ENCODE peak calls at places on chromosome 16, in seven cellular contexts. One of them, this sample, is unnamed.

GRCh38 chr16:89821438-89822187 is 5.2 kb upstream of the FANCA start:
- DNase-seq in body of pancreas: no peak
- DNase-seq in iPS DF 19.7: no peak
- DNase-seq in left cardiac atrium: no peak
- DNase-seq in central memory CD4-positive, alpha-beta T cell: no peak
- DNase-seq in activated naive CD4-positive, alpha-beta T cell treated with anti-CD3 and anti-CD28 coated beads, Interleukin-2, amount 50 U/mL, for 72 hours: no peak
- DNase-seq in tibial nerve: no peak
- DNase-seq in this sample: peak; percentile 83

GRCh38 chr16:13343981-13344380 is 442.6 kb downstream of the SHISA9 start:
- DNase-seq in body of pancreas: no peak
- DNase-seq in iPS DF 19.7: no peak
- DNase-seq in left cardiac atrium: no peak
- DNase-seq in central memory CD4-positive, alpha-beta T cell: no peak
- DNase-seq in activated naive CD4-positive, alpha-beta T cell treated with anti-CD3 and anti-CD28 coated beads, Interleukin-2, amount 50 U/mL, for 72 hours: no peak
- DNase-seq in tibial nerve: no peak
- DNase-seq in this sample: no peak

GRCh38 chr16:81457326-81458133 is 12.9 kb downstream of the CMIP start:
- DNase-seq in body of pancreas: peak; percentile 35
- DNase-seq in iPS DF 19.7: no peak
- DNase-seq in left cardiac atrium: no peak
- DNase-seq in central memory CD4-positive, alpha-beta T cell: no peak
- DNase-seq in activated naive CD4-positive, alpha-beta T cell treated with anti-CD3 and anti-CD28 coated beads, Interleukin-2, amount 50 U/mL, for 72 hours: no peak
- DNase-seq in tibial nerve: no peak
- DNase-seq in this sample: no peak

GRCh38 chr16:84043486-84044107 is 1.0 kb upstream of the SLC38A8 start:
- DNase-seq in body of pancreas: no peak
- DNase-seq in iPS DF 19.7: no peak
- DNase-seq in left cardiac atrium: no peak
- DNase-seq in central memory CD4-positive, alpha-beta T cell: no peak
- DNase-seq in activated naive CD4-positive, alpha-beta T cell treated with anti-CD3 and anti-CD28 coated beads, Interleukin-2, amount 50 U/mL, for 72 hours: no peak
- DNase-seq in tibial nerve: no peak
- DNase-seq in this sample: no peak

GRCh38 chr16:383326-384020 is 1.7 kb upstream of the PGAP6 start:
- DNase-seq in body of pancreas: peak; percentile 82
- DNase-seq in iPS DF 19.7: peak; percentile 69
- DNase-seq in left cardiac atrium: no peak
- DNase-seq in central memory CD4-positive, alpha-beta T cell: peak; percentile 49
- DNase-seq in activated naive CD4-positive, alpha-beta T cell treated with anti-CD3 and anti-CD28 coated beads, Interleukin-2, amount 50 U/mL, for 72 hours: peak; percentile 83
- DNase-seq in tibial nerve: no peak
- DNase-seq in this sample: peak; percentile 34

GRCh38 chr16:88120812-88121211 is 169.6 kb downstream of the BANP start:
- DNase-seq in body of pancreas: no peak
- DNase-seq in iPS DF 19.7: no peak
- DNase-seq in left cardiac atrium: no peak
- DNase-seq in central memory CD4-positive, alpha-beta T cell: no peak
- DNase-seq in activated naive CD4-positive, alpha-beta T cell treated with anti-CD3 and anti-CD28 coated beads, Interleukin-2, amount 50 U/mL, for 72 hours: no peak
- DNase-seq in tibial nerve: no peak
- DNase-seq in this sample: no peak

GRCh38 chr16:71974068-71974818 is 26.0 kb downstream of the PKD1L3 start:
- DNase-seq in body of pancreas: no peak
- DNase-seq in iPS DF 19.7: no peak
- DNase-seq in left cardiac atrium: no peak
- DNase-seq in central memory CD4-positive, alpha-beta T cell: no peak
- DNase-seq in activated naive CD4-positive, alpha-beta T cell treated with anti-CD3 and anti-CD28 coated beads, Interleukin-2, amount 50 U/mL, for 72 hours: no peak
- DNase-seq in tibial nerve: no peak
- DNase-seq in this sample: no peak

GRCh38 chr16:89044394-89045180 is 49.1 kb upstream of the ACSF3 start:
- DNase-seq in body of pancreas: no peak
- DNase-seq in iPS DF 19.7: no peak
- DNase-seq in left cardiac atrium: peak; percentile 14
- DNase-seq in central memory CD4-positive, alpha-beta T cell: no peak
- DNase-seq in activated naive CD4-positive, alpha-beta T cell treated with anti-CD3 and anti-CD28 coated beads, Interleukin-2, amount 50 U/mL, for 72 hours: no peak
- DNase-seq in tibial nerve: no peak
- DNase-seq in this sample: no peak

GRCh38 chr16:57761301-57761700 is 25.7 kb downstream of the KATNB1 start:
- DNase-seq in body of pancreas: no peak
- DNase-seq in iPS DF 19.7: no peak
- DNase-seq in left cardiac atrium: no peak
- DNase-seq in central memory CD4-positive, alpha-beta T cell: no peak
- DNase-seq in activated naive CD4-positive, alpha-beta T cell treated with anti-CD3 and anti-CD28 coated beads, Interleukin-2, amount 50 U/mL, for 72 hours: no peak
- DNase-seq in tibial nerve: no peak
- DNase-seq in this sample: no peak

GRCh38 chr16:31008154-31008950 is 2.1 kb downstream of the STX1B start:
- DNase-seq in body of pancreas: no peak
- DNase-seq in iPS DF 19.7: no peak
- DNase-seq in left cardiac atrium: no peak
- DNase-seq in central memory CD4-positive, alpha-beta T cell: no peak
- DNase-seq in activated naive CD4-positive, alpha-beta T cell treated with anti-CD3 and anti-CD28 coated beads, Interleukin-2, amount 50 U/mL, for 72 hours: no peak
- DNase-seq in tibial nerve: no peak
- DNase-seq in this sample: no peak

GRCh38 chr16:78431701-78432100 is 332.2 kb downstream of the WWOX start:
- DNase-seq in body of pancreas: no peak
- DNase-seq in iPS DF 19.7: no peak
- DNase-seq in left cardiac atrium: no peak
- DNase-seq in central memory CD4-positive, alpha-beta T cell: no peak
- DNase-seq in activated naive CD4-positive, alpha-beta T cell treated with anti-CD3 and anti-CD28 coated beads, Interleukin-2, amount 50 U/mL, for 72 hours: no peak
- DNase-seq in tibial nerve: no peak
- DNase-seq in this sample: no peak

GRCh38 chr16:58243528-58244004 is 45.7 kb upstream of the CSNK2A2 start:
- DNase-seq in body of pancreas: peak; percentile 42
- DNase-seq in iPS DF 19.7: no peak
- DNase-seq in left cardiac atrium: no peak
- DNase-seq in central memory CD4-positive, alpha-beta T cell: no peak
- DNase-seq in activated naive CD4-positive, alpha-beta T cell treated with anti-CD3 and anti-CD28 coated beads, Interleukin-2, amount 50 U/mL, for 72 hours: no peak
- DNase-seq in tibial nerve: no peak
- DNase-seq in this sample: no peak

GRCh38 chr16:26701243-26701886 is 365.4 kb upstream of the C16orf82 start:
- DNase-seq in body of pancreas: no peak
- DNase-seq in iPS DF 19.7: no peak
- DNase-seq in left cardiac atrium: no peak
- DNase-seq in central memory CD4-positive, alpha-beta T cell: no peak
- DNase-seq in activated naive CD4-positive, alpha-beta T cell treated with anti-CD3 and anti-CD28 coated beads, Interleukin-2, amount 50 U/mL, for 72 hours: no peak
- DNase-seq in tibial nerve: no peak
- DNase-seq in this sample: no peak

GRCh38 chr16:6081320-6081976 is 983.9 kb upstream of the EEF2KMT start:
- DNase-seq in body of pancreas: peak; percentile 41
- DNase-seq in iPS DF 19.7: peak; percentile 5
- DNase-seq in left cardiac atrium: no peak
- DNase-seq in central memory CD4-positive, alpha-beta T cell: no peak
- DNase-seq in activated naive CD4-positive, alpha-beta T cell treated with anti-CD3 and anti-CD28 coated beads, Interleukin-2, amount 50 U/mL, for 72 hours: no peak
- DNase-seq in tibial nerve: no peak
- DNase-seq in this sample: no peak

GRCh38 chr16:66925322-66925840 is at the start of gene RRAD:
- DNase-seq in body of pancreas: no peak
- DNase-seq in iPS DF 19.7: no peak
- DNase-seq in left cardiac atrium: peak; percentile 78
- DNase-seq in central memory CD4-positive, alpha-beta T cell: no peak
- DNase-seq in activated naive CD4-positive, alpha-beta T cell treated with anti-CD3 and anti-CD28 coated beads, Interleukin-2, amount 50 U/mL, for 72 hours: no peak
- DNase-seq in tibial nerve: no peak
- DNase-seq in this sample: peak; percentile 48

GRCh38 chr16:28875134-28876015 is 2.9 kb upstream of the ATP2A1 start:
- DNase-seq in body of pancreas: no peak
- DNase-seq in iPS DF 19.7: no peak
- DNase-seq in left cardiac atrium: no peak
- DNase-seq in central memory CD4-positive, alpha-beta T cell: no peak
- DNase-seq in activated naive CD4-positive, alpha-beta T cell treated with anti-CD3 and anti-CD28 coated beads, Interleukin-2, amount 50 U/mL, for 72 hours: no peak
- DNase-seq in tibial nerve: no peak
- DNase-seq in this sample: no peak

GRCh38 chr16:73636196-73636595 is 588.3 kb upstream of the ZFHX3 start:
- DNase-seq in body of pancreas: no peak
- DNase-seq in iPS DF 19.7: no peak
- DNase-seq in left cardiac atrium: no peak
- DNase-seq in central memory CD4-positive, alpha-beta T cell: no peak
- DNase-seq in activated naive CD4-positive, alpha-beta T cell treated with anti-CD3 and anti-CD28 coated beads, Interleukin-2, amount 50 U/mL, for 72 hours: no peak
- DNase-seq in tibial nerve: no peak
- DNase-seq in this sample: no peak

GRCh38 chr16:77213542-77214108 is 14.4 kb downstream of the SYCE1L start:
- DNase-seq in body of pancreas: no peak
- DNase-seq in iPS DF 19.7: no peak
- DNase-seq in left cardiac atrium: peak; percentile 63
- DNase-seq in central memory CD4-positive, alpha-beta T cell: no peak
- DNase-seq in activated naive CD4-positive, alpha-beta T cell treated with anti-CD3 and anti-CD28 coated beads, Interleukin-2, amount 50 U/mL, for 72 hours: no peak
- DNase-seq in tibial nerve: no peak
- DNase-seq in this sample: no peak

GRCh38 chr16:73126453-73126853 is 78.5 kb upstream of the ZFHX3 start:
- DNase-seq in body of pancreas: peak; percentile 33
- DNase-seq in iPS DF 19.7: no peak
- DNase-seq in left cardiac atrium: peak; percentile 54
- DNase-seq in central memory CD4-positive, alpha-beta T cell: no peak
- DNase-seq in activated naive CD4-positive, alpha-beta T cell treated with anti-CD3 and anti-CD28 coated beads, Interleukin-2, amount 50 U/mL, for 72 hours: no peak
- DNase-seq in tibial nerve: no peak
- DNase-seq in this sample: no peak

GRCh38 chr16:47142469-47143328 is 1.0 kb downstream of the NETO2 start:
- DNase-seq in body of pancreas: peak; percentile 18
- DNase-seq in iPS DF 19.7: no peak
- DNase-seq in left cardiac atrium: peak; percentile 23
- DNase-seq in central memory CD4-positive, alpha-beta T cell: peak; percentile 13
- DNase-seq in activated naive CD4-positive, alpha-beta T cell treated with anti-CD3 and anti-CD28 coated beads, Interleukin-2, amount 50 U/mL, for 72 hours: no peak
- DNase-seq in tibial nerve: no peak
- DNase-seq in this sample: peak; percentile 14

GRCh38 chr16:90031931-90032663 is 12.8 kb upstream of the DBNDD1 start:
- DNase-seq in body of pancreas: no peak
- DNase-seq in iPS DF 19.7: no peak
- DNase-seq in left cardiac atrium: no peak
- DNase-seq in central memory CD4-positive, alpha-beta T cell: no peak
- DNase-seq in activated naive CD4-positive, alpha-beta T cell treated with anti-CD3 and anti-CD28 coated beads, Interleukin-2, amount 50 U/mL, for 72 hours: no peak
- DNase-seq in tibial nerve: no peak
- DNase-seq in this sample: peak; percentile 19

GRCh38 chr16:57028086-57028485 is 38.7 kb downstream of the NLRC5 start:
- DNase-seq in body of pancreas: no peak
- DNase-seq in iPS DF 19.7: no peak
- DNase-seq in left cardiac atrium: no peak
- DNase-seq in central memory CD4-positive, alpha-beta T cell: no peak
- DNase-seq in activated naive CD4-positive, alpha-beta T cell treated with anti-CD3 and anti-CD28 coated beads, Interleukin-2, amount 50 U/mL, for 72 hours: no peak
- DNase-seq in tibial nerve: no peak
- DNase-seq in this sample: no peak

GRCh38 chr16:2529061-2529931 is 1.9 kb downstream of the CEMP1 start:
- DNase-seq in body of pancreas: no peak
- DNase-seq in iPS DF 19.7: no peak
- DNase-seq in left cardiac atrium: peak; percentile 24
- DNase-seq in central memory CD4-positive, alpha-beta T cell: no peak
- DNase-seq in activated naive CD4-positive, alpha-beta T cell treated with anti-CD3 and anti-CD28 coated beads, Interleukin-2, amount 50 U/mL, for 72 hours: no peak
- DNase-seq in tibial nerve: no peak
- DNase-seq in this sample: no peak

GRCh38 chr16:1906052-1906845 is 12.0 kb downstream of the HS3ST6 start:
- DNase-seq in body of pancreas: no peak
- DNase-seq in iPS DF 19.7: no peak
- DNase-seq in left cardiac atrium: no peak
- DNase-seq in central memory CD4-positive, alpha-beta T cell: no peak
- DNase-seq in activated naive CD4-positive, alpha-beta T cell treated with anti-CD3 and anti-CD28 coated beads, Interleukin-2, amount 50 U/mL, for 72 hours: no peak
- DNase-seq in tibial nerve: no peak
- DNase-seq in this sample: no peak

GRCh38 chr16:1938910-1939309 is 4.1 kb downstream of the MSRB1 start:
- DNase-seq in body of pancreas: no peak
- DNase-seq in iPS DF 19.7: no peak
- DNase-seq in left cardiac atrium: no peak
- DNase-seq in central memory CD4-positive, alpha-beta T cell: no peak
- DNase-seq in activated naive CD4-positive, alpha-beta T cell treated with anti-CD3 and anti-CD28 coated beads, Interleukin-2, amount 50 U/mL, for 72 hours: no peak
- DNase-seq in tibial nerve: no peak
- DNase-seq in this sample: no peak

GRCh38 chr16:86664518-86665318 is 86.4 kb downstream of the FOXL1 start:
- DNase-seq in body of pancreas: no peak
- DNase-seq in iPS DF 19.7: no peak
- DNase-seq in left cardiac atrium: peak; percentile 53
- DNase-seq in central memory CD4-positive, alpha-beta T cell: no peak
- DNase-seq in activated naive CD4-positive, alpha-beta T cell treated with anti-CD3 and anti-CD28 coated beads, Interleukin-2, amount 50 U/mL, for 72 hours: peak; percentile 76
- DNase-seq in tibial nerve: no peak
- DNase-seq in this sample: peak; percentile 1

GRCh38 chr16:75087040-75087979 is 29.3 kb downstream of the LDHD start:
- DNase-seq in body of pancreas: no peak
- DNase-seq in iPS DF 19.7: no peak
- DNase-seq in left cardiac atrium: peak; percentile 51
- DNase-seq in central memory CD4-positive, alpha-beta T cell: no peak
- DNase-seq in activated naive CD4-positive, alpha-beta T cell treated with anti-CD3 and anti-CD28 coated beads, Interleukin-2, amount 50 U/mL, for 72 hours: no peak
- DNase-seq in tibial nerve: no peak
- DNase-seq in this sample: no peak

GRCh38 chr16:74304164-74304834 is 7.7 kb downstream of the PSMD7 start:
- DNase-seq in body of pancreas: no peak
- DNase-seq in iPS DF 19.7: no peak
- DNase-seq in left cardiac atrium: no peak
- DNase-seq in central memory CD4-positive, alpha-beta T cell: no peak
- DNase-seq in activated naive CD4-positive, alpha-beta T cell treated with anti-CD3 and anti-CD28 coated beads, Interleukin-2, amount 50 U/mL, for 72 hours: no peak
- DNase-seq in tibial nerve: no peak
- DNase-seq in this sample: no peak